ENCODE peak calls at places on chromosomes 1 and 21, in six cellular contexts. L is epithelial cell of esophagus, K is lower lobe of right lung, A is HCT116, C is heart left ventricle, R is A549. G is an unnamed sample.

GRCh38 chr1:9494936-9495758 is 44.1 kb upstream of the SLC25A33 start:
- DNase-seq in L (peak; percentile 46), K (peak; percentile 74), A (peak; percentile 38), C (peak; percentile 39), R (peak; percentile 60), G (no peak)

GRCh38 chr1:221761354-221762002 is 19.6 kb upstream of the DUSP10 start:
- DNase-seq in L (no peak), K (no peak), A (no peak), C (no peak), R (no peak), G (no peak)

GRCh38 chr21:20040768-20041167 is 957.4 kb upstream of the NCAM2 start:
- DNase-seq in L (no peak), K (no peak), A (no peak), C (no peak), R (no peak), G (no peak)

GRCh38 chr1:221418346-221418745 is 323.5 kb downstream of the DUSP10 start:
- DNase-seq in L (peak; percentile 19), K (no peak), A (no peak), C (no peak), R (no peak), G (peak; percentile 46)

GRCh38 chr21:28832013-28832714 is 160.5 kb downstream of the LTN1 start:
- DNase-seq in L (peak; percentile 73), K (no peak), A (no peak), C (no peak), R (no peak), G (peak; percentile 54)

GRCh38 chr1:110203021-110203661 is 7.0 kb upstream of the KCNC4 start:
- DNase-seq in L (peak; percentile 66), K (no peak), A (peak; percentile 55), C (no peak), R (peak; percentile 63), G (peak; percentile 68)

GRCh38 chr1:175367039-175367758 is 174.6 kb upstream of the KIAA0040 start:
- DNase-seq in L (peak; percentile 21), K (no peak), A (no peak), C (no peak), R (no peak), G (no peak)

GRCh38 chr1:54152696-54153095 is at the start of gene CDCP2:
- DNase-seq in L (no peak), K (no peak), A (no peak), C (no peak), R (no peak), G (no peak)

DNA sequence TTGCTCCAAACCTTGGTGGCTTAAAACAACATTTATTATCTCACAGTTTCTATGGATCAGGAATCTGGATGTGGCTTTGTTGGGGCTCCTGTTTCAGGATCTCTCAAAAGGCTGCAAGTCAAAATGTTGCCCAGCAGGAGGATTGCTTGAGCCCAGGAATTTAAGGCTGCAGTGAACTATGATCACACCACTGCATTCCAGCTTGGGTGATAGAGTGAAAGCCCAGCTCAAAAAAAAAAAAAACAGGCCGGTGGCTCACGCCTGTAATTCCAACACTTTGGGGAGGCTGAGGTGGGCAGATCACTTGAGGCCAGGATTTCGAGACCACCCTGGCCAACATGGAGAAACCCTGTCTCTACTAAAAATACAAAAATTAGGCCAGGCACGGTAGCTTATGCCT is 30.0 kb downstream of the BCAS2 start:
- DNase-seq in L (no peak), K (no peak), A (no peak), C (no peak), R (no peak), G (no peak)
- TF ChIP-seq CTCF in L (no peak), K (no peak), A (no peak), C (no peak), R (no peak), G (no peak)

GRCh38 chr21:46418265-46418946 is 40.3 kb upstream of the DIP2A start:
- DNase-seq in L (no peak), K (peak; percentile 33), A (no peak), C (no peak), R (no peak), G (no peak)

GRCh38 chr21:46412521-46413364 is 45.9 kb upstream of the DIP2A start:
- DNase-seq in L (no peak), K (peak; percentile 10), A (no peak), C (no peak), R (no peak), G (no peak)

GRCh38 chr21:46414965-46415275 is 43.8 kb upstream of the DIP2A start:
- DNase-seq in L (no peak), K (peak; percentile 21), A (no peak), C (no peak), R (no peak), G (no peak)

GRCh38 chr21:46413365-46413696 is 45.4 kb upstream of the DIP2A start:
- DNase-seq in L (peak; percentile 78), K (no peak), A (no peak), C (no peak), R (no peak), G (no peak)

GRCh38 chr21:46416551-46416950 is 42.1 kb upstream of the DIP2A start:
- DNase-seq in L (no peak), K (no peak), A (no peak), C (no peak), R (no peak), G (no peak)
- TF ChIP-seq CTCF in L (no peak), K (no peak), A (no peak), C (no peak), R (no peak), G (no peak)

DNA sequence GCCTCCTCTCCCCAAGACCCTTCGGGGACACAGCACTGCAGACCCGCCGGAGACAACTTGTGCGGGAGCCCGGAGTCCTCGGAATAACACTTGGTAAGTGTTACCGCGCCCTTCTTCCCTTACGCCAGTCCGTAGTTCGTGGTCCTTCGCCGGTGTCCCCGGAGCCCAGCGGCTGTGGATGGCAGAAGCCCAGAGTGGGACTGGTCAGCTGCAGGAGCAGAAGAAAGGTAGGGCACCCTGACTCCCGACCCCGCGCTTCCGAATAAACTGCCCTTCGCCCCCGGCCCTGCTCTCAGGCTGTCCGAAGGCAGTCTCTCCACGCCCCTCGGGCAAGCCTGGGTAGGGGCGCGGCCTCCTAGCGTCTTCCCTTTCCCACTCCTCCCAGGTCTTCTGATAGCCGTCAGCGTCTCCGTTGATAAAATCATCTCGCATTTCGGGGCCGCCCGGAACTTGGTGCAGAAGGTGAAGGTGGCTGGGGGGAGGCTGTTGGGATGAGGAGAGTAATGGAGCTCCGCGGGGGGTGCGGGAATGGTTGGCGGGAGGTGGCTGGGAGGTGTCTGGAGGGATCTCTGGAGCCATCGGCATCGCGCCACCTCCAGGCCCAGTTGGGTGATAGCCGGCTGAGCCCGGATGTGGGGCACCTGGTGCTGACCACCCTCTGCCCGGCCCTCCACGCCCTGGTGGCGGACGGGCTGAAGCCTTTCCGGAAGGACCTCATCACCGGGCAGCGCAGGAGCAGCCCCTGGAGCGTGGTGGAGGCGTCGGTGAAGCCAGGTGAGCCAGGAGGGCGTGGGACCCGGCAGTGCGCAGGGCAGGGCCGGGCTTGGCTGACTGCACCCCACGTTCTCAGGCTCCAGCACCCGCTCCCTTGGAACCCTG is 4.3 kb downstream of the RUSC1 start:
- DNase-seq in L (peak; percentile 61), K (peak; percentile 79), A (peak; percentile 44), C (peak; percentile 67), R (peak; percentile 72), G (peak; percentile 40)
- TF ChIP-seq CTCF in L (peak; percentile 57), K (peak; percentile 42), A (peak; percentile 65), C (no peak), R (peak; percentile 51), G (peak; percentile 78)

DNA sequence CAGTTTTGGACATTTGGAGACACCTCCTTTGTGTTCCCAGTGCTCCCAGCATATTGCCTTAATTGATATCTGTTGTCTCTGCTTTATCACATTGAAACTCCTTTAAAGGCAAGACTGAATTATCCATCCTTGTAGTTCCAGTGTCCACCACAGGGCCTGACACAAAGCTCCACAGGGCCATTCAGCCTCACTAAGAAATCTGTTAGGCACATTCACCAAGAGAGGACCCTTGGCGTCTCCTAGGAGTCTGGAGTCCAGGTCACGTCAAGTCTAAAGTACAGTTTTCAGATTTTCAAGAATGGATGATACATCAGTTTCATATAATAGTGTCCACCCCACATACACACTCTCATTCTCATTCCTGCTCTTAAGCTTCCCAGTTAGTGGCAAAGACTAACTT is 4.8 kb downstream of the ACP6 start:
- DNase-seq in L (no peak), K (no peak), A (no peak), C (no peak), R (peak; percentile 20), G (no peak)
- TF ChIP-seq CTCF in L (peak; percentile 36), K (no peak), A (peak; percentile 46), C (no peak), R (no peak), G (peak; percentile 61)

GRCh38 chr1:156530006-156530405 is 29.4 kb upstream of the MEF2D start:
- DNase-seq in L (no peak), K (no peak), A (no peak), C (no peak), R (no peak), G (no peak)

GRCh38 chr1:156525856-156526479 is 25.4 kb upstream of the MEF2D start:
- DNase-seq in L (no peak), K (no peak), A (no peak), C (no peak), R (no peak), G (no peak)

GRCh38 chr1:156527584-156527983 is 27.0 kb upstream of the MEF2D start:
- DNase-seq in L (no peak), K (no peak), A (no peak), C (no peak), R (no peak), G (no peak)

GRCh38 chr1:156528231-156528630 is 27.7 kb upstream of the MEF2D start:
- DNase-seq in L (no peak), K (no peak), A (no peak), C (no peak), R (no peak), G (no peak)

GRCh38 chr1:156528875-156529425 is 28.4 kb upstream of the MEF2D start:
- DNase-seq in L (no peak), K (no peak), A (no peak), C (no peak), R (no peak), G (no peak)
- TF ChIP-seq CTCF in L (no peak), K (no peak), A (no peak), C (no peak), R (no peak), G (no peak)

GRCh38 chr1:156504821-156505678 is 4.5 kb upstream of the MEF2D start:
- DNase-seq in L (peak; percentile 100), K (peak; percentile 100), A (peak; percentile 98), C (peak; percentile 100), R (peak; percentile 100), G (peak; percentile 97)
- TF ChIP-seq CTCF in L (no peak), K (peak; percentile 7), A (no peak), C (no peak), R (no peak), G (no peak)

GRCh38 chr1:176878750-176879536 is 285.6 kb downstream of the ASTN1 start:
- DNase-seq in L (no peak), K (no peak), A (no peak), C (no peak), R (no peak), G (no peak)
- TF ChIP-seq CTCF in L (no peak), K (no peak), A (peak; percentile 17), C (no peak), R (no peak), G (peak; percentile 9)